ENCODE peak calls at places on chromosomes 7 and 10, in four cellular contexts. V, K, R and P are unnamed samples.

GRCh38 chr10:23253780-23254179 is 61.7 kb downstream of the PTF1A start:
- DNase-seq in K (no peak), R (no peak), V (no peak), P (no peak)

GRCh38 chr7:66859794-66860645 is 61.0 kb upstream of the TMEM248 start:
- DNase-seq in V (no peak), R (no peak), K (no peak), P (no peak)

GRCh38 chr7:37977243-37977642 is 56.8 kb downstream of the EPDR1 start:
- DNase-seq in R (no peak), K (no peak), V (no peak), P (no peak)

GRCh38 chr10:103145860-103146466 is 47.1 kb downstream of the NT5C2 start:
- DNase-seq in R (peak; percentile 76), V (peak; percentile 67), K (peak; percentile 78), P (peak; percentile 80)

GRCh38 chr10:36462194-36462593 is 663.2 kb upstream of the ANKRD30A start:
- DNase-seq in R (no peak), K (no peak), V (no peak), P (no peak)

GRCh38 chr10:11207276-11207809 is 189.7 kb downstream of the CELF2 start:
- DNase-seq in K (no peak), R (no peak), V (no peak), P (no peak)

GRCh38 chr7:96826089-96826488 is 116.4 kb upstream of the SEM1 start:
- DNase-seq in K (no peak), R (no peak), V (no peak), P (no peak)

GRCh38 chr10:35898722-35899485 is 256.8 kb upstream of the FZD8 start:
- DNase-seq in R (no peak), V (no peak), K (no peak), P (no peak)

GRCh38 chr10:58101682-58102081 is 166.0 kb downstream of the IPMK start:
- DNase-seq in V (no peak), R (no peak), K (no peak), P (no peak)

GRCh38 chr10:36178616-36179015 is 536.5 kb upstream of the FZD8 start:
- DNase-seq in R (no peak), V (no peak), K (no peak), P (no peak)

GRCh38 chr10:31296754-31297153 is 22.3 kb upstream of the ZEB1 start:
- DNase-seq in V (no peak), K (no peak), R (no peak), P (no peak)

GRCh38 chr10:117318909-117319308 is 56.3 kb downstream of the PDZD8 start:
- DNase-seq in R (no peak), K (no peak), V (no peak), P (no peak)

GRCh38 chr10:126384269-126384873 is 3.9 kb downstream of the ADAM12 start:
- DNase-seq in K (no peak), R (no peak), V (peak; percentile 69), P (no peak)

GRCh38 chr7:142717453-142717852 is 31.8 kb upstream of the PRSS1 start:
- DNase-seq in R (no peak), V (no peak), K (no peak), P (no peak)

GRCh38 chr7:18610331-18610948 is 114.9 kb downstream of the HDAC9 start:
- DNase-seq in R (no peak), V (no peak), K (no peak), P (peak; percentile 15)

GRCh38 chr10:11835704-11836103 is 12.5 kb downstream of the PROSER2 start:
- DNase-seq in V (no peak), R (no peak), K (no peak), P (no peak)

GRCh38 chr7:1975581-1975980 is 257.2 kb downstream of the MAD1L1 start:
- DNase-seq in K (no peak), V (no peak), R (no peak), P (no peak)

GRCh38 chr7:121753965-121754364 is 119.0 kb upstream of the PTPRZ1 start:
- DNase-seq in V (no peak), K (no peak), R (no peak), P (no peak)

GRCh38 chr10:72323108-72323932 is 31.4 kb downstream of the DNAJB12 start:
- DNase-seq in K (no peak), R (no peak), V (no peak), P (no peak)

GRCh38 chr7:930975-931758 is 23.3 kb downstream of the ADAP1 start:
- DNase-seq in V (no peak), R (no peak), K (no peak), P (no peak)

GRCh38 chr7:108291791-108292440 is 161.8 kb upstream of the LAMB4 start:
- DNase-seq in R (no peak), K (no peak), V (no peak), P (no peak)

GRCh38 chr7:151607464-151607867 is 87.8 kb upstream of the RHEB start:
- DNase-seq in R (no peak), K (no peak), V (no peak), P (no peak)

GRCh38 chr10:3046941-3047621 is 20.3 kb upstream of the PFKP start:
- DNase-seq in V (no peak), R (no peak), K (no peak), P (no peak)

GRCh38 chr7:130409067-130409721 is 28.9 kb downstream of the CPA1 start:
- DNase-seq in K (no peak), V (no peak), R (no peak), P (no peak)

GRCh38 chr10:6124666-6125065 is 35.8 kb downstream of the RBM17 start:
- DNase-seq in K (peak; percentile 67), V (no peak), R (no peak), P (no peak)

GRCh38 chr10:69439350-69439739 is 11.9 kb upstream of the TSPAN15 start:
- DNase-seq in V (no peak), R (no peak), K (no peak), P (peak; percentile 54)

GRCh38 chr7:107505997-107506682 is 36.3 kb downstream of the GPR22 start:
- DNase-seq in K (no peak), R (peak; percentile 68), V (no peak), P (peak; percentile 81)

GRCh38 chr7:13181221-13181620 is 493.8 kb downstream of the ARL4A start:
- DNase-seq in K (no peak), R (no peak), V (no peak), P (no peak)

GRCh38 chr7:1733206-1733907 is 63.3 kb downstream of the ELFN1 start:
- DNase-seq in K (no peak), R (no peak), V (no peak), P (no peak)

GRCh38 chr10:80454526-80455460 is 683 bp downstream of the TSPAN14 start:
- DNase-seq in V (no peak), R (peak; percentile 67), K (peak; percentile 50), P (peak; percentile 77)

DNA sequence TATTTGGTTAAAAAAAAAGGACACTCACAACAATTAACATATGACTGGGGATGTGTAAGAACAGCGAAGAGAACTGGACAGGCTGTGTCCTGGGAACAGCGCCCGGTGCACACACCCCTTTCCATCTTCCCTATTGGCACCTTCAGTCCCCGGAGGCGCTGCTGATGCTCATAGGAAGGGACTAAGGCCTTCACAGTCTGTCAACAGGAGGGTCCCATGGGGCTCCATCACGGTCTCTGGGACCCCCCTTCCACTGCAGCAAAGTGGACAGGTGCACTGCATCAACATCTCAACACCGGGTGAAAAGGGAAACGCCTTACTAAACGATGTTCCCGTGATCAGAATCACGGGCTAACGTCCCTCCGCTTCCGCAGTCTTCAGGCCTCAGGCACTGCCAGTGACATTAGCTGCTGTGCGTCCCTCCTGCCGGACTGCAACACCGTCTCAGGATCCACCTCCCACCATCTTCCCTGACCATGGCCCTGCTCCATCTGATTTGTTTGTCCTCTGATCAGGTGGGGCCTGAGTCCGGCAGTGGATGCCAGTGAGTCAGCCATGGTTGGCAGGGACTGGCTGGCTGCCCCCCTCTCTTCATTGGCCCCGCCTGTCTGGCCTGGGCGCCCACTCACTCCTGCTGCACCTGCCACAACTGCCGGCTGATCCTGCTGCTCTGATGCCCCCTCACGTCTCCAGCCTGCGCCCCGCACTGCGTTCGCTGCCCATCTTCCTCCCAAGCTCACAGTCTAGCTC is 614.7 kb downstream of the DNAJB6 start:
- DNase-seq in K (no peak), R (no peak), V (no peak), P (no peak)
- H3K9me3 ChIP-seq in K (peaks cover 32% of the 10 kb centered on the region), R (peaks cover 35% of the 10 kb centered on the region), V (peaks cover 72% of the 10 kb centered on the region), P (peaks cover 12% of the 10 kb centered on the region)

GRCh38 chr10:44168478-44168877 is 216.4 kb downstream of the CXCL12 start:
- DNase-seq in V (no peak), K (no peak), R (no peak), P (no peak)
- H3K27ac ChIP-seq in V (no peak overlapping the region), K (no peak overlapping the region), R (no peak overlapping the region), P (no peak overlapping the region)

GRCh38 chr7:87330316-87330715 is 15.1 kb upstream of the CROT start:
- DNase-seq in R (no peak), K (no peak), V (no peak), P (no peak)
- H3K9me3 ChIP-seq in R (peaks cover 53% of the 10 kb centered on the region), K (peaks cover 32% of the 10 kb centered on the region), V (peaks cover 30% of the 10 kb centered on the region), P (no peaks in the 10 kb centered on the region)

GRCh38 chr10:52213511-52213831 is 100.6 kb upstream of the DKK1 start:
- DNase-seq in R (no peak), V (no peak), K (no peak), P (peak; percentile 50)
- H3K27ac ChIP-seq in R (peak overlapping the region; percentile 41), V (no peak overlapping the region), K (no peak overlapping the region), P (peak overlapping the region; percentile 66)

GRCh38 chr7:153382591-153383225 is 623.2 kb downstream of the ACTR3B start:
- DNase-seq in R (no peak), V (no peak), K (peak; percentile 55), P (no peak)
- H3K9me3 ChIP-seq in R (no peaks in the 10 kb centered on the region), V (peaks cover 23% of the 10 kb centered on the region), K (no peaks in the 10 kb centered on the region), P (no peaks in the 10 kb centered on the region)

DNA sequence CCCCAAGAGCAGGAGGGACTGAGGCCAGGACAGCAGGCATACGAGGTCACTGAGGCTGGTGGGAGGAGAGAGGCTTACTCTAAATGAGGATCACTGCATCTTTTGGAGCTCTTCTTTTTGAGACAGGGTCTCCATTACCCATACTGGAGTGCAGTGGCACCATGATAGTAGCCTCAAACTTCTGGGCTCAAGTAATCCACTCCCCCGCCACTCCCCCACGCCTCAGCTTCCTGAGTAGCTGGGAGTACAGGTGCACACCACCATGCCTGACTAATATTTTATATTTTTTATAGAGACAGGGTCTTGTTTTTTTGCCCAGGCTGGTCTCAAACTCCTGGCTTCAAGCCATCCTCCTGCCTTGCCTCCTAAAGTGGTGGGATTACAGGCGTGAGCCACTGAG is 25.8 kb downstream of the OGDH start:
- DNase-seq in V (no peak), R (no peak), K (no peak), P (no peak)
- H3K27ac ChIP-seq in V (no peak overlapping the region), R (peak overlapping the region; percentile 27), K (no peak overlapping the region), P (peak overlapping the region; percentile 38)

DNA sequence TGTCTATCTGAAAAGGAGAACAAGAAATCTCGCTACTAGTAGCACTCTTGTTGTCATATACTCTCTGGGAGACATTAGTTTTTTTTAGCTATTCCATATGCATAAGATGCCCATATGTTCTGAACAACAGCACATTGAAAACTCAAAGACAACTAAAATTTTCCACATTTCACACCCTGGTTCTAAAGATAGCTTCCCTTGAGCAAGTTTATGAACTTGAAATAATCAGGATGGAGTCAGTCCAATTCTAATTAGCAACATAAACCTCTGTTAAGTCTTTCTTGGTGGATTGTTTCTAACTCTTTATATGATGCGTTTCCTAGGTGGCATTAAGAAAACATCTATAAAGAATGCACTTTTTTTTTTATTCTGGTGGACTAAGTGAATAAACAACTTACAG is 1095.3 kb downstream of the GRM8 start:
- DNase-seq in V (no peak), K (no peak), R (no peak), P (no peak)
- H3K9me3 ChIP-seq in V (peaks cover 6% of the 10 kb centered on the region), K (no peaks in the 10 kb centered on the region), R (peaks cover 20% of the 10 kb centered on the region), P (no peaks in the 10 kb centered on the region)

GRCh38 chr10:131646551-131647525 is 254.0 kb upstream of the PPP2R2D start:
- DNase-seq in R (peak; percentile 69), V (no peak), K (no peak), P (no peak)
- H3K27ac ChIP-seq in R (no peak overlapping the region), V (no peak overlapping the region), K (no peak overlapping the region), P (no peak overlapping the region)

GRCh38 chr10:76341740-76342139 is 910.3 kb downstream of the LRMDA start:
- DNase-seq in R (no peak), K (no peak), V (no peak), P (no peak)
- H3K9me3 ChIP-seq in R (no peaks in the 10 kb centered on the region), K (peaks cover 7% of the 10 kb centered on the region), V (no peaks in the 10 kb centered on the region), P (no peaks in the 10 kb centered on the region)